ENCODE peak calls at places on chromosome 22, in ten cellular contexts. H is cardiac muscle cell; T is uterus; Z is mammary epithelial cell; Y is IMR-90; V is tibial nerve; W is fibroblast of lung; K is testis; R is CD4-positive, alpha-beta T cell; E is PC-9. S is an unnamed sample.
A peak's percentile ranks its signal among the peaks of the same experiment; 100 is the strongest.

GRCh38 chr22:48218889-48219420 is 1456.5 kb downstream of the TBC1D22A start:
- DNase-seq in H (no peak), T (no peak), Z (no peak), Y (no peak), V (no peak), W (no peak), K (peak; percentile 3), R (no peak), E (no peak), S (no peak)

GRCh38 chr22:46512683-46513082 is 24.7 kb downstream of the CELSR1 start:
- DNase-seq in H (no peak), T (no peak), Z (no peak), Y (no peak), V (no peak), W (no peak), K (no peak), R (no peak), E (no peak), S (no peak)

GRCh38 chr22:22703715-22704114 is 59.3 kb downstream of the GGTLC2 start:
- DNase-seq in H (peak; percentile 69), T (no peak), Z (no peak), Y (no peak), V (no peak), W (peak; percentile 80), K (no peak), R (no peak), E (no peak), S (no peak)

GRCh38 chr22:47618611-47619010 is 856.2 kb downstream of the TBC1D22A start:
- DNase-seq in H (no peak), T (no peak), Z (no peak), Y (no peak), V (no peak), W (no peak), K (no peak), R (no peak), E (no peak), S (no peak)

GRCh38 chr22:30877662-30878515 is 90.7 kb downstream of the MORC2 start:
- DNase-seq in H (no peak), T (no peak), Z (no peak), Y (no peak), V (no peak), W (no peak), K (no peak), R (no peak), E (no peak), S (no peak)

GRCh38 chr22:46068908-46069481 is 81.3 kb upstream of the PPARA start:
- DNase-seq in H (peak; percentile 48), T (peak; percentile 23), Z (peak; percentile 78), Y (peak; percentile 49), V (no peak), W (peak; percentile 63), K (peak; percentile 22), R (no peak), E (peak; percentile 16), S (no peak)

GRCh38 chr22:44887941-44888366 is 121.9 kb downstream of the PHF21B start:
- DNase-seq in H (no peak), T (no peak), Z (no peak), Y (no peak), V (no peak), W (no peak), K (no peak), R (no peak), E (no peak), S (no peak)

GRCh38 chr22:45968003-45968650 is 8.8 kb downstream of the WNT7B start:
- DNase-seq in H (no peak), T (no peak), Z (no peak), Y (peak; percentile 66), V (no peak), W (peak; percentile 50), K (no peak), R (no peak), E (no peak), S (no peak)

GRCh38 chr22:45235101-45235777 is 5.5 kb downstream of the KIAA0930 start:
- DNase-seq in H (no peak), T (no peak), Z (no peak), Y (no peak), V (no peak), W (no peak), K (no peak), R (no peak), E (no peak), S (no peak)

GRCh38 chr22:46609724-46610161 is 10.4 kb upstream of the GRAMD4 start:
- DNase-seq in H (no peak), T (no peak), Z (no peak), Y (no peak), V (no peak), W (no peak), K (no peak), R (no peak), E (no peak), S (no peak)

GRCh38 chr22:45268958-45269844 is 15.5 kb upstream of the UPK3A start:
- DNase-seq in H (peak; percentile 80), T (peak; percentile 89), Z (peak; percentile 43), Y (peak; percentile 53), V (peak; percentile 86), W (peak; percentile 72), K (peak; percentile 90), R (peak; percentile 81), E (peak; percentile 86), S (peak; percentile 74)

GRCh38 chr22:19097518-19097917 is 24.7 kb downstream of the DGCR2 start:
- DNase-seq in H (no peak), T (no peak), Z (no peak), Y (no peak), V (no peak), W (no peak), K (no peak), R (no peak), E (no peak), S (no peak)

GRCh38 chr22:30276041-30276440 is 9.4 kb upstream of the OSM start:
- DNase-seq in H (no peak), T (no peak), Z (no peak), Y (no peak), V (no peak), W (no peak), K (no peak), R (no peak), E (no peak), S (no peak)

GRCh38 chr22:46908641-46909107 is 146.2 kb downstream of the TBC1D22A start:
- DNase-seq in H (no peak), T (no peak), Z (no peak), Y (no peak), V (no peak), W (no peak), K (no peak), R (no peak), E (no peak), S (no peak)

GRCh38 chr22:36144886-36145541 is 15.5 kb downstream of the APOL3 start:
- DNase-seq in H (peak; percentile 88), T (peak; percentile 66), Z (peak; percentile 33), Y (peak; percentile 69), V (peak; percentile 55), W (peak; percentile 83), K (peak; percentile 77), R (no peak), E (peak; percentile 51), S (peak; percentile 25)

GRCh38 chr22:30017375-30017774 is 62.9 kb upstream of the HORMAD2 start:
- DNase-seq in H (no peak), T (no peak), Z (no peak), Y (peak; percentile 62), V (no peak), W (peak; percentile 46), K (no peak), R (no peak), E (no peak), S (no peak)

DNA sequence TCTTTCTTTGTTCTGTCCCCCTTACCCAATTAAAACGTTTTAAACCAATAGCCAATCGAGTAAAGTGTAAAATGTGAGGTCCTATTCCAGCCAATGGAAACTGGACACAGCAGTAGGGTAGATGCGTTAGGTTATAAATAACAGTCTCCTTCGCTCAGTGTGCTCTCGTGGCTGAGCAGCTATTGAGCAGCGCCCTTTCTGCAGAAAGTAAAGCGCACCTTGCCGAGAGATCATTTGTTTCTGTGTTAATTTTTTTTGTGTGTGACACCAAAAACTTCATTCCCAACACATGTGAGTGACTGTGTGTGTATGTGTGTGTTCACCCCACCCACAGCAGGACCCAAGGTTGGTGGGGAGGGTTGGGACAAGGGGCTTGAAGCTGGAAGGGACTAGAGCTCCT is 7.2 kb upstream of the TTLL1 start:
- DNase-seq in H (no peak), T (no peak), Z (no peak), Y (no peak), V (no peak), W (no peak), K (no peak), R (no peak), E (no peak), S (no peak)
- H3K27ac ChIP-seq in H (no peak overlapping the region), T (no peak overlapping the region), Z (no peak overlapping the region), Y (no peak overlapping the region), V (no peak overlapping the region), W (no peak overlapping the region), K (no peak overlapping the region), R (no peak overlapping the region), E (no peak overlapping the region), S (no peak overlapping the region)

GRCh38 chr22:20128902-20129746 is 2.5 kb upstream of the ZDHHC8 start:
- DNase-seq in H (peak; percentile 46), T (no peak), Z (no peak), Y (peak; percentile 23), V (no peak), W (peak; percentile 26), K (peak; percentile 57), R (peak; percentile 49), E (peak; percentile 35), S (no peak)
- TF ChIP-seq CTCF in H (peak; percentile 47), T (no peak), Z (peak; percentile 44), Y (peak; percentile 45), V (no peak), W (peak; percentile 20), K (peak; percentile 25), R (peak; percentile 56), E (peak; percentile 45), S (peak; percentile 14)

GRCh38 chr22:27801197-27801615 is 350 bp downstream of the MN1 start:
- DNase-seq in H (peak; percentile 54), T (no peak), Z (peak; percentile 52), Y (peak; percentile 41), V (no peak), W (no peak), K (peak; percentile 49), R (no peak), E (peak; percentile 29), S (peak; percentile 13)
- H3K27ac ChIP-seq in H (peak overlapping the region; percentile 73), T (peak overlapping the region; percentile 71), Z (peak overlapping the region; percentile 27), Y (peak overlapping the region; percentile 85), V (peak overlapping the region; percentile 87), W (peak overlapping the region; percentile 14), K (peak overlapping the region; percentile 93), R (no peak overlapping the region), E (peak overlapping the region; percentile 13), S (peak overlapping the region; percentile 92)

DNA sequence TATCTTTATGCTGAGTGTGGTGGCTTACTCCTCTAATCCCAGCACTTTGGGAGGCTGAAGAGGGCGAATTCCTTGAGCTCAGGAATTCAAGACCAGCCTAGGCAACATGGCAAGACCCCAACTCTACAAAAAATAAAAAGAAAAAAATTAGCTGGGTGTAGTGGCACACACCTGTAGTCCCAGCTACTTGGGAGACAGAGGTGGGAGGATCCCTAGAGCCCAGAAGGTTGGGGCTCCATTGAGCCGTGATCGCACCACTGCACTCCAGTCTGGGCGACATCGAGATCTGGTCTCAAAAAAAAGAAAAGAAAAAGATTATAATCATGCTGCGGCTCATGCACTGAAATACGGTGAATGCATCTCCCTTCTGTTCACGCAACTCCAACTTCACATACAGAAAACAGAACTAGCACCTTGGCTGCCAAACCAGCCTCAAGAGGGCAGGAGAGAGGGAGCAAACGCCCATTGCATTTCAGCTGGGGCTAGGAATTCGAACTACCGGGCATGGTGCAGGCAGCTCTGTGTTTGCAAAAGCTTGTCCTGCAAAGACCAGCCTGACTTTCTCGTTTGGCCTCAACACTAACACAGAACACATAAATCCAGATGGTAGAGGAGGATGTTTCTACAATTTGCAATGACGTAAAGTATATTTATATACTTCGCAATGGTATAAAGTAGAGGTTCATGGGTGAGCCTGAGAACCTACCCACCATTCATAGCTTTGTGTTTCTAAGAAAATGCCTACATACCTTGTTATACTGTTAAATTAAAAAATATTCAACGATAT is 6.3 kb upstream of the SYNGR1 start:
- DNase-seq in H (peak; percentile 77), T (peak; percentile 42), Z (peak; percentile 42), Y (peak; percentile 58), V (peak; percentile 73), W (peak; percentile 56), K (peak; percentile 72), R (peak; percentile 51), E (peak; percentile 69), S (peak; percentile 41)
- TF ChIP-seq CTCF in H (peak; percentile 92), T (peak; percentile 61), Z (peak; percentile 87), Y (peak; percentile 69), V (peak; percentile 61), W (peak; percentile 89), K (peak; percentile 11), R (peak; percentile 71), E (peak; percentile 83), S (peak; percentile 77)

S was measured in RWPE1.